ENCODE peak calls at places on chromosome 15, in nine cellular contexts. B, X, E, U, T, A, Y, C and R are unnamed samples.

GRCh38 chr15:86165263-86166204 is 85.9 kb downstream of the AGBL1 start:
- DNase-seq in B (no peak), Y (no peak), X (no peak), C (no peak), A (no peak), T (no peak), E (no peak), U (no peak), R (no peak)

GRCh38 chr15:60326824-60327654 is 70.7 kb downstream of the ANXA2 start:
- DNase-seq in X (peak), Y (no peak), U (no peak), T (no peak), E (no peak), B (no peak), C (no peak), A (peak), R (no peak)

GRCh38 chr15:64699767-64700388 is 75.5 kb downstream of the RBPMS2 start:
- DNase-seq in U (peak), E (no peak), Y (no peak), B (no peak), T (no peak), A (no peak), C (peak), X (no peak), R (no peak)

GRCh38 chr15:82532383-82532990 is 7.8 kb downstream of the RPS17 start:
- DNase-seq in T (no peak), Y (no peak), X (no peak), C (no peak), E (no peak), A (no peak), B (no peak), U (peak), R (no peak)

GRCh38 chr15:65363306-65363705 is 14.5 kb downstream of the IGDCC3 start:
- DNase-seq in B (no peak), E (no peak), Y (no peak), T (no peak), U (no peak), A (no peak), X (no peak), C (no peak), R (no peak)

GRCh38 chr15:24966364-24967103 is 11.7 kb downstream of the SNRPN start:
- DNase-seq in C (no peak), Y (no peak), U (no peak), B (no peak), E (no peak), X (no peak), T (no peak), A (no peak), R (no peak)

GRCh38 chr15:72358532-72359180 is 17.2 kb downstream of the HEXA start:
- DNase-seq in T (no peak), U (peak), Y (no peak), B (no peak), X (no peak), E (peak), A (no peak), C (no peak), R (no peak)

GRCh38 chr15:61034793-61035710 is 194.1 kb downstream of the RORA start:
- DNase-seq in B (no peak), Y (no peak), C (no peak), U (no peak), X (no peak), T (no peak), A (no peak), E (no peak), R (no peak)

GRCh38 chr15:56495050-56495449 is 30.1 kb upstream of the MNS1 start:
- DNase-seq in B (no peak), A (no peak), U (no peak), Y (no peak), C (no peak), T (no peak), E (no peak), X (no peak), R (no peak)

GRCh38 chr15:69398541-69398940 is 15.6 kb upstream of the KIF23 start:
- DNase-seq in E (no peak), T (no peak), X (no peak), U (no peak), A (no peak), C (no peak), Y (no peak), B (no peak), R (no peak)

GRCh38 chr15:66860844-66861243 is 158.8 kb downstream of the SMAD6 start:
- DNase-seq in C (no peak), X (no peak), A (no peak), B (no peak), E (no peak), T (no peak), U (no peak), Y (no peak), R (no peak)

GRCh38 chr15:39312984-39313383 is 267.9 kb upstream of the THBS1 start:
- DNase-seq in C (peak), E (no peak), Y (no peak), U (no peak), A (no peak), B (no peak), X (no peak), T (no peak), R (no peak)

GRCh38 chr15:101442272-101442671 is 47.2 kb downstream of the PCSK6 start:
- DNase-seq in Y (no peak), E (no peak), T (no peak), U (peak), B (no peak), C (no peak), A (no peak), X (no peak), R (no peak)

GRCh38 chr15:38680780-38681179 is 116.2 kb upstream of the RASGRP1 start:
- DNase-seq in C (no peak), T (no peak), X (no peak), E (no peak), B (no peak), U (no peak), A (no peak), Y (no peak), R (no peak)

GRCh38 chr15:89115547-89115946 is 27.3 kb downstream of the ABHD2 start:
- DNase-seq in E (no peak), C (peak), T (no peak), Y (no peak), B (no peak), A (no peak), X (no peak), U (peak), R (no peak)

GRCh38 chr15:55742927-55743614 is at the start of gene PRTG:
- DNase-seq in X (no peak), U (peak), T (peak), Y (peak), A (no peak), E (no peak), C (peak), B (no peak), R (peak)

GRCh38 chr15:47670365-47670764 is 46.9 kb upstream of the SEMA6D start:
- DNase-seq in Y (no peak), U (no peak), X (no peak), T (no peak), A (no peak), B (no peak), C (no peak), E (no peak), R (no peak)

GRCh38 chr15:89177633-89178306 is 43.6 kb downstream of the RLBP1 start:
- DNase-seq in A (peak), E (peak), Y (peak), U (peak), T (no peak), X (peak), B (peak), C (peak), R (peak)

GRCh38 chr15:84910928-84911623 is 26.6 kb downstream of the SLC28A1 start:
- DNase-seq in E (no peak), B (no peak), A (no peak), U (no peak), X (no peak), Y (no peak), C (no peak), T (no peak), R (no peak)

GRCh38 chr15:66644815-66645345 is 57.2 kb upstream of the SMAD6 start:
- DNase-seq in U (no peak), B (no peak), A (no peak), C (no peak), Y (no peak), E (no peak), X (no peak), T (no peak), R (no peak)

GRCh38 chr15:59237854-59238252 is 31.2 kb downstream of the LDHAL6B start:
- DNase-seq in E (no peak), U (no peak), X (no peak), C (no peak), Y (no peak), A (no peak), B (no peak), T (no peak), R (no peak)

GRCh38 chr15:85810075-85810474 is 15.3 kb upstream of the KLHL25 start:
- DNase-seq in X (no peak), U (no peak), Y (no peak), C (no peak), E (no peak), T (no peak), A (no peak), B (no peak), R (no peak)

GRCh38 chr15:90838066-90838465 is 30.3 kb upstream of the FURIN start:
- DNase-seq in B (peak), Y (no peak), A (peak), T (no peak), C (no peak), X (peak), U (no peak), E (no peak), R (no peak)
- H3K27ac ChIP-seq in B (no peak), Y (no peak), A (no peak), T (no peak), C (no peak), X (peak), U (no peak), E (no peak), R (no peak)

GRCh38 chr15:70475439-70475781 is 287.9 kb downstream of the UACA start:
- DNase-seq in X (no peak), Y (no peak), C (no peak), B (no peak), A (no peak), U (no peak), E (no peak), T (no peak), R (no peak)
- H3K27ac ChIP-seq in X (no peak), Y (peak), C (peak), B (no peak), A (no peak), U (peak), E (no peak), T (peak), R (no peak)

GRCh38 chr15:92393287-92393993 is at the start of gene ST8SIA2:
- DNase-seq in E (no peak), C (no peak), T (no peak), Y (no peak), U (no peak), B (no peak), X (no peak), A (no peak), R (no peak)

GRCh38 chr15:92394327-92395175 is 870 bp downstream of the ST8SIA2 start:
- DNase-seq in X (no peak), U (no peak), E (no peak), B (no peak), Y (no peak), T (no peak), C (no peak), A (no peak), R (no peak)

GRCh38 chr15:92392966-92393286 is 755 bp upstream of the ST8SIA2 start:
- DNase-seq in C (no peak), A (no peak), B (no peak), E (no peak), X (no peak), U (no peak), Y (no peak), T (no peak), R (no peak)

GRCh38 chr15:92395176-92395521 is 1.5 kb downstream of the ST8SIA2 start:
- DNase-seq in B (no peak), E (no peak), T (no peak), A (no peak), C (no peak), U (no peak), Y (no peak), X (no peak), R (no peak)

DNA sequence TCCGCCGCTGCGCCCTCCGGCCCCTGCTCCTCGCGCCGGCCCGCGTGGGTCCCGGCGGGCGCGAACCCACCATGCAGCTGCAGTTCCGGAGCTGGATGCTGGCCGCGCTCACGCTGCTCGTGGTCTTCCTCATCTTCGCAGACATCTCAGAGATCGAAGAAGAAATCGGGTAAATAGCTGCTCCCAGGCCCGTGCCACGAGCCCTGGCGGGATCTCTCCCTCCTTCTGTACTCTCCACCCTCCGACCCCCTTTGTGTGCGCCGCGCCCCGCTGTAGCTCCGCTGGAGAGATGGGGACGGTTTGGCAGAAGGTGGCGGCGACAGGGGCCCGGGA is 279 bp downstream of the ST8SIA2 start:
- DNase-seq in B (no peak), T (no peak), U (no peak), X (no peak), A (no peak), E (no peak), Y (no peak), C (no peak), R (no peak)
- H3K27ac ChIP-seq in B (no peak), T (no peak), U (no peak), X (no peak), A (no peak), E (no peak), Y (peak), C (no peak), R (no peak)

GRCh38 chr15:41018534-41018933 is 65.3 kb downstream of the CHAC1 start:
- DNase-seq in T (no peak), C (peak), A (no peak), X (no peak), B (no peak), Y (no peak), E (no peak), U (peak), R (no peak)

GRCh38 chr15:41020829-41021228 is 67.6 kb downstream of the CHAC1 start:
- DNase-seq in C (no peak), Y (no peak), A (no peak), B (no peak), U (no peak), T (no peak), X (no peak), E (no peak), R (no peak)

GRCh38 chr15:41019174-41019573 is 65.9 kb downstream of the CHAC1 start:
- DNase-seq in E (no peak), X (no peak), A (no peak), C (no peak), T (no peak), B (no peak), U (no peak), Y (no peak), R (no peak)

GRCh38 chr15:41022487-41023090 is 69.3 kb downstream of the CHAC1 start:
- DNase-seq in Y (peak), T (no peak), A (peak), X (peak), U (peak), E (peak), B (peak), C (no peak), R (peak)

DNA sequence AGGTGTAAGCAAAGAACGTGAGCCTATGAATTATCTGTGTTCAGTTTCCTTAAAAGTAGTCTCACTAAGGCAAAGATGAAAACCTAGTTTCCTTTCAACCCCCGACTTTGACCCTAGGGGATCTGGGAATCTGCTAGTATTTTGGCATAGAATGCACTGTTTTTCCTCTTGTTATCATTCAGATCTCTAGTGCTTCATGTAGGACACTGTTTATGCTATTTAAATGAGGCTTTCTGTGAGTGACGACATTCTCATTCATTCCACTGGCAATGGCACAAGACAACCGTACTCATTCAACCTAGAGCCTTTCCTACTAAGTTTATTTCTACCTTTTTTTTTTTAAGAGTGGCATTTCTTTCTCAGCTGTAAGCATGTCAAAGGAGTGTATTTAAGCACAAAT is 67.0 kb downstream of the CHAC1 start:
- DNase-seq in X (no peak), A (no peak), C (no peak), Y (no peak), B (no peak), E (no peak), T (no peak), U (no peak), R (no peak)
- H3K27ac ChIP-seq in X (no peak), A (no peak), C (no peak), Y (no peak), B (no peak), E (no peak), T (no peak), U (peak), R (no peak)

DNA sequence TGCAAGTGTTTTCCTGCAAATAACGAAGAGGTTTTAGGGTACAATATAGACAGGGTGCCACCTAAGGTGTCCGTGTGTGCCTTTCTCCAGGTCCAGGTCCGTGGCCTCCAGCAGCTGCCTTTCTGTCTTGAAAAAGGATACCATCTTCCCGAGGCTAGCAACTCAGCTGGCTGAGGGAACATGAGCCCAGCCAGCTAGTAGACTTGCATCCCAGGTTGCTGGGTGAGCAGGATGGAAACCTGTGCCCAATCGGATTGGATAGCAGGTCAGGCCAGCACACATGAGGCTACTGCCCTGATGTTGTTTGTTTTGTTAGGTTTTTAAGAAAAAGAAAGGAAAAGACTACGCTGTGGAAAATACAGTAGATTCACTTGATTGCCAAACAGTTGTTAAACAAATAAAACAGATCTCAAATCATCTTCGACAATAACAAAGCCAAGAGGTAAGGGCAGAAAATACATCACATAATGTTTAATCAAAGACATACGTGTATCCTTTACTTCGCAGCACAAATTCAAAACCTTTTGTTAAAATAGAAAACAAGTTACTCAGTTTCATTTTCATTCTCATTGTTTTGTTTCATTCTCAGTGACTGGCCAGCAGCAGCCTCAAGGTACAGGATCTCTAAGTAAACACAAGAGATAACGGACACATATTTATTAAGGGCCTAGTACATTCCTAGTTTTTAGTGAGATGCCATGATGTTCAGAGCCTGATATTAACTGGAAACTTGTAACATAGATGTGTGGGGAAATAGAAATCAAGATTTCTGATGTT is 661.2 kb upstream of the NR2F2 start:
- DNase-seq in C (no peak), U (no peak), Y (no peak), E (no peak), X (no peak), B (no peak), A (no peak), T (no peak), R (no peak)
- H3K27ac ChIP-seq in C (no peak), U (peak), Y (no peak), E (no peak), X (no peak), B (no peak), A (no peak), T (no peak), R (no peak)

GRCh38 chr15:34365836-34366235 is 1.2 kb downstream of the LPCAT4 start:
- DNase-seq in C (no peak), U (no peak), A (no peak), T (no peak), X (no peak), B (no peak), E (no peak), Y (no peak), R (no peak)
- H3K27ac ChIP-seq in C (peak), U (peak), A (peak), T (peak), X (peak), B (peak), E (peak), Y (peak), R (peak)

GRCh38 chr15:80988148-80988796 is 1.3 kb downstream of the MESD start:
- DNase-seq in X (no peak), C (no peak), E (no peak), Y (no peak), A (no peak), T (no peak), U (no peak), B (no peak), R (no peak)
- H3K27ac ChIP-seq in X (peak), C (no peak), E (no peak), Y (peak), A (peak), T (no peak), U (peak), B (no peak), R (no peak)

GRCh38 chr15:22888120-22888859 is 49.8 kb downstream of the NIPA2 start:
- DNase-seq in E (peak), U (no peak), A (no peak), X (no peak), C (no peak), B (no peak), T (no peak), Y (peak), R (no peak)
- H3K27ac ChIP-seq in E (peak), U (no peak), A (no peak), X (no peak), C (no peak), B (no peak), T (no peak), Y (peak), R (no peak)

GRCh38 chr15:63044645-63045437 is 2.3 kb downstream of the TPM1 start:
- DNase-seq in X (no peak), A (no peak), U (no peak), Y (no peak), C (no peak), B (no peak), E (no peak), T (no peak), R (no peak)
- H3K27ac ChIP-seq in X (no peak), A (no peak), U (peak), Y (peak), C (peak), B (no peak), E (no peak), T (peak), R (no peak)

DNA sequence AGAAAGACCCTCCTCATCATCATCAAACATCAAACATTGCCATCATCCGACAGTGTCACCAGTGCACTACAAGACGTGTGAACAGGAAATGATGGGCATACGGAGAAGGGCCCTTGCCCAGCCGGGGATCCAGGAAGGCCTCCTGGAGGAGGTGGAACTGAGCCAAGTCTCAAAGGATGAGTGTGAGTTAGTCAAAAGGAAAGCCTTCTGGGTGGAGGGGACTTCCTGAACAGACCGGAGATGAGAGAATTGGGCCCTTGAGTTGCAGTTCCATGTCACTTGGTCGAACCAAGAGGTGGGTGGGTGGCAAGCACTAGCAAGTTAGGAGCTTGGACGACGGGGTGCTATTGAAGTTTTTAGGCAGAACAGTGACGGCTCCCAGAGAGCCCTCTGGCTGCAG is 8.5 kb downstream of the SEMA4B start:
- DNase-seq in X (no peak), A (no peak), C (no peak), Y (no peak), U (no peak), B (no peak), T (no peak), E (no peak), R (no peak)
- H3K27ac ChIP-seq in X (no peak), A (no peak), C (no peak), Y (peak), U (peak), B (no peak), T (no peak), E (no peak), R (no peak)